ENCODE peak calls at places on chromosome 2, in ten cellular contexts. I is cardiac muscle cell, B is GM23248, U is heart left ventricle, P is DND-41, W is tibial nerve, C is prostate gland, M is neuronal stem cell, V is Caco-2, J is transverse colon. H is an unnamed sample. For H3K4me1, the result is how much of the 10 kb centered on the place peaks cover.

GRCh38 chr2:152620985-152621384 is 96.3 kb downstream of the PRPF40A start:
- DNase-seq in C (no peak), W (no peak), P (no peak), U (no peak), V (no peak), I (no peak), B (no peak), J (no peak), M (no peak), H (no peak)

GRCh38 chr2:202344178-202344577 is 31.9 kb upstream of the BMPR2 start:
- DNase-seq in C (no peak), U (no peak), V (no peak), M (no peak), J (no peak), P (no peak), W (no peak), I (no peak), B (no peak), H (no peak)

GRCh38 chr2:51158236-51158635 is 126.3 kb upstream of the NRXN1 start:
- DNase-seq in W (no peak), P (no peak), I (no peak), B (no peak), C (no peak), U (no peak), J (no peak), M (no peak), V (no peak), H (no peak)

GRCh38 chr2:24920813-24921441 is 890 bp upstream of the ADCY3 start:
- DNase-seq in B (no peak), V (peak), J (no peak), P (no peak), C (no peak), M (no peak), I (no peak), W (no peak), U (no peak), H (no peak)

GRCh38 chr2:68157002-68157401 is 686 bp upstream of the PNO1 start:
- DNase-seq in B (peak), V (no peak), M (no peak), U (no peak), I (no peak), P (no peak), C (peak), J (no peak), W (no peak), H (no peak)

GRCh38 chr2:75707901-75708300 is 2.8 kb downstream of the GCFC2 start:
- DNase-seq in C (no peak), W (no peak), U (no peak), P (no peak), B (peak), J (no peak), I (no peak), V (no peak), M (no peak), H (no peak)

GRCh38 chr2:102632380-102633175 is 13.2 kb downstream of the SLC9A2 start:
- DNase-seq in C (no peak), M (no peak), I (no peak), V (no peak), W (no peak), U (no peak), B (no peak), P (no peak), J (no peak), H (no peak)

GRCh38 chr2:46984642-46985476 is 69.3 kb upstream of the MCFD2 start:
- DNase-seq in I (peak), C (peak), V (no peak), B (peak), P (peak), M (no peak), U (peak), W (peak), J (peak), H (peak)

GRCh38 chr2:227204452-227204851 is 40.0 kb downstream of the COL4A3 start:
- DNase-seq in W (no peak), P (no peak), C (no peak), J (no peak), B (no peak), I (no peak), U (no peak), M (peak), V (no peak), H (no peak)

GRCh38 chr2:220550995-220551702 is 923.7 kb downstream of the SLC4A3 start:
- DNase-seq in V (no peak), U (no peak), B (no peak), C (no peak), I (no peak), J (no peak), P (no peak), M (no peak), W (no peak), H (no peak)

GRCh38 chr2:120401275-120402069 is 55.5 kb downstream of the INHBB start:
- DNase-seq in W (no peak), V (no peak), B (no peak), J (no peak), I (no peak), U (no peak), P (no peak), C (no peak), M (no peak), H (no peak)

GRCh38 chr2:2564300-2565085 is 233.4 kb upstream of the MYT1L start:
- DNase-seq in C (no peak), U (no peak), J (no peak), M (no peak), I (no peak), B (no peak), P (no peak), V (no peak), W (no peak), H (peak)

GRCh38 chr2:84458436-84459027 is 548 bp downstream of the SUCLG1 start:
- DNase-seq in U (peak), B (peak), M (no peak), I (peak), P (no peak), C (peak), W (no peak), J (peak), V (peak), H (peak)

GRCh38 chr2:181627545-181627944 is 29.4 kb downstream of the CERKL start:
- DNase-seq in I (peak), C (no peak), V (no peak), J (no peak), W (no peak), M (no peak), U (no peak), P (no peak), B (peak), H (no peak)

GRCh38 chr2:238790126-238790820 is 57.6 kb upstream of the TWIST2 start:
- DNase-seq in U (no peak), M (no peak), P (no peak), V (no peak), J (no peak), W (no peak), C (no peak), B (peak), I (peak), H (no peak)

GRCh38 chr2:225337183-225337582 is 62.3 kb upstream of the NYAP2 start:
- DNase-seq in C (no peak), B (peak), I (no peak), W (no peak), M (peak), P (no peak), U (no peak), J (no peak), V (no peak), H (no peak)

GRCh38 chr2:41414486-41415230 is 633.2 kb upstream of the PKDCC start:
- DNase-seq in J (no peak), U (peak), W (peak), C (no peak), M (peak), B (peak), I (peak), V (peak), P (no peak), H (no peak)

GRCh38 chr2:227480528-227480927 is 8.6 kb downstream of the AGFG1 start:
- DNase-seq in B (no peak), I (no peak), V (no peak), P (no peak), J (no peak), W (no peak), M (no peak), C (no peak), U (no peak), H (no peak)

GRCh38 chr2:119260636-119261497 is 37.2 kb downstream of the STEAP3 start:
- DNase-seq in I (peak), U (no peak), P (no peak), M (no peak), W (no peak), V (no peak), C (no peak), J (no peak), B (peak), H (no peak)

GRCh38 chr2:118224888-118225264 is 136.6 kb downstream of the INSIG2 start:
- DNase-seq in C (no peak), I (no peak), V (no peak), M (no peak), B (no peak), U (no peak), P (no peak), J (no peak), W (no peak), H (no peak)

GRCh38 chr2:47690132-47690531 is 92.8 kb upstream of the MSH6 start:
- DNase-seq in J (no peak), V (no peak), M (no peak), P (no peak), W (no peak), B (no peak), I (no peak), C (no peak), U (no peak), H (no peak)

GRCh38 chr2:110865188-110865587 is 132.8 kb downstream of the ACOXL start:
- DNase-seq in M (no peak), V (no peak), C (no peak), B (no peak), U (no peak), P (no peak), I (peak), J (peak), W (no peak), H (no peak)

GRCh38 chr2:106953779-106954178 is 67.8 kb upstream of the ST6GAL2 start:
- DNase-seq in J (no peak), C (no peak), V (no peak), I (no peak), M (no peak), U (no peak), P (no peak), B (no peak), W (no peak), H (no peak)

GRCh38 chr2:109721117-109721504 is 73.0 kb upstream of the RGPD5 start:
- DNase-seq in I (no peak), J (no peak), U (no peak), V (no peak), B (no peak), C (peak), P (no peak), M (no peak), W (no peak), H (no peak)

GRCh38 chr2:174931724-174932123 is 73.5 kb downstream of the CHN1 start:
- DNase-seq in B (peak), C (no peak), W (no peak), V (no peak), P (no peak), I (peak), M (no peak), U (no peak), J (no peak), H (no peak)

GRCh38 chr2:109141006-109141600 is 12.1 kb downstream of the SH3RF3 start:
- DNase-seq in I (no peak), B (no peak), C (no peak), U (no peak), V (no peak), J (no peak), P (no peak), M (no peak), W (no peak), H (no peak)

GRCh38 chr2:134290363-134290762 is 36.5 kb downstream of the MGAT5 start:
- DNase-seq in B (no peak), J (no peak), C (no peak), W (no peak), M (no peak), P (peak), U (no peak), I (no peak), V (no peak), H (no peak)
- H3K4me1 ChIP-seq in B (under half), J (under half), C (under half), W (under half), M (under half), P (under half), U (under half), I (under half), V (under half), H (under half)

GRCh38 chr2:179951680-179952079 is 55.4 kb downstream of the CWC22 start:
- DNase-seq in C (no peak), V (no peak), M (no peak), U (no peak), B (no peak), I (no peak), W (no peak), P (no peak), J (no peak), H (no peak)
- H3K4me3 ChIP-seq in C (no peak), V (no peak), M (no peak), U (no peak), B (no peak), I (no peak), W (no peak), P (no peak), J (no peak), H (no peak)

GRCh38 chr2:96899084-96899735 is 29.3 kb upstream of the SEMA4C start:
- DNase-seq in P (no peak), V (no peak), B (peak), C (no peak), J (no peak), M (no peak), U (no peak), I (no peak), W (no peak), H (peak)

GRCh38 chr2:96898636-96899035 is 28.8 kb upstream of the SEMA4C start:
- DNase-seq in C (no peak), U (no peak), W (no peak), M (no peak), B (no peak), V (no peak), J (no peak), P (no peak), I (no peak), H (no peak)

GRCh38 chr2:96898135-96898505 is 28.2 kb upstream of the SEMA4C start:
- DNase-seq in U (no peak), V (no peak), I (no peak), W (no peak), P (no peak), M (no peak), C (no peak), B (no peak), J (no peak), H (peak)

GRCh38 chr2:96895709-96896651 is 26.1 kb upstream of the SEMA4C start:
- DNase-seq in M (no peak), U (no peak), V (no peak), P (peak), I (no peak), C (no peak), B (no peak), J (no peak), W (no peak), H (peak)

GRCh38 chr2:96897491-96898134 is 27.7 kb upstream of the SEMA4C start:
- DNase-seq in M (no peak), P (no peak), V (no peak), C (no peak), J (no peak), B (peak), I (peak), W (no peak), U (no peak), H (no peak)
- H3K4me1 ChIP-seq in M (under half), P (under half), V (under half), C (under half), J (under half), B (under half), I (under half), W (under half), U (under half), H (under half)

DNA sequence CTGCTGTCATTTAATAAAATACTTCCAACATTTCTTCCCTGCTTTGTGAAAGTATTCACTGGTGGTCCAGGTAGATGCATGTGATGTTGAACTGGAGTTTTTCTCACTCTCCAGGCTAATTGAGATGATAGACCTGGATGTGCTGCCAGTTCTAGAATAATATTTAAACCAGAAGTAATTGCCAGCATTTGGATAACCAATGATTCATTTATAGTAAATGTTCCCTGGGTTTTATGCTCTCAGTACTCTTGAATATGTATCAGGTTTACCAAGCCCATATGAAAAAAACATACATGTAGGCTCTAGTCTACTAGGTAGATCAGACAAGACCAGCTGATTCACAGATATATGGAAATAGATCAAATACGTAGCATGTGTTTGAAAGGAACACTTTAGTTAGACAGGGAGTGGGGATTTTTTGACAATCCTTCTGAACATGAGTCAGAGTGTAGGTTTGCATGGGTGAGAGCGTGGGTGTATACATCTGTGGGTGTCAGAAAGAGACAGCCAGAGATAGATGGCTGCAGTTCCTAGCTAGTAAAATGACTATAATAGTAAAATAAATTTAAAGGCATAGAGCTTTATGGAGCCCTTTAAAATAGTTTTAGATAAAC is 115.1 kb downstream of the NAB1 start:
- DNase-seq in M (no peak), B (no peak), J (no peak), V (no peak), W (no peak), U (no peak), I (no peak), P (no peak), C (no peak), H (no peak)
- H3K4me3 ChIP-seq in M (no peak), B (no peak), J (no peak), V (no peak), W (no peak), U (no peak), I (no peak), P (no peak), C (no peak), H (no peak)

DNA sequence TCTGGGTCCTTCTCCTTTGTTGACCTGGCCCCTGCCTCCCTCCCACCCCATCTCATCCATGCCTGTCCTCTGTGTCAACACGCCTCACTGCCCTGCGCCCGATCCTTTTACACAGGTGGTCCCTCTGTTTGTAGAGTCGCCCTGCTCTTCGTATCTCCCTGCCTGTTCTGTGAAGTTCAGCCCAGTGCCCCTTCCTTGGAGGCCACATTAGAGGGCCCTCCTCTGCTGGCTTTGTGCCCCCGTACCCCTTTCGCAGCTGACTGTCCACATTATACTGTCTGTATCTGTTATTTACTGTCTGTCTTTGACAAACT is 25.5 kb downstream of the ASAP2 start:
- DNase-seq in V (no peak), M (no peak), I (no peak), W (no peak), U (no peak), C (no peak), B (no peak), J (no peak), P (no peak), H (no peak)
- H3K4me1 ChIP-seq in V (under half), M (half or more), I (under half), W (under half), U (half or more), C (under half), B (half or more), J (under half), P (under half), H (half or more)

GRCh38 chr2:218367415-218368149 is 10.9 kb downstream of the CATIP start:
- DNase-seq in J (peak), C (peak), W (peak), B (peak), V (peak), M (peak), P (no peak), I (peak), U (peak), H (peak)

GRCh38 chr2:218368150-218368528 is 11.5 kb downstream of the CATIP start:
- DNase-seq in C (no peak), J (no peak), V (no peak), U (no peak), I (no peak), W (no peak), P (no peak), M (no peak), B (no peak), H (no peak)

GRCh38 chr2:218368621-218369153 is 12.0 kb downstream of the CATIP start:
- DNase-seq in B (peak), M (no peak), I (peak), P (no peak), W (no peak), U (peak), V (peak), J (peak), C (peak), H (peak)

GRCh38 chr2:218369374-218369773 is 12.7 kb upstream of the SLC11A1 start:
- DNase-seq in M (no peak), J (no peak), U (no peak), C (no peak), P (no peak), B (no peak), W (no peak), I (no peak), V (no peak), H (peak)

DNA sequence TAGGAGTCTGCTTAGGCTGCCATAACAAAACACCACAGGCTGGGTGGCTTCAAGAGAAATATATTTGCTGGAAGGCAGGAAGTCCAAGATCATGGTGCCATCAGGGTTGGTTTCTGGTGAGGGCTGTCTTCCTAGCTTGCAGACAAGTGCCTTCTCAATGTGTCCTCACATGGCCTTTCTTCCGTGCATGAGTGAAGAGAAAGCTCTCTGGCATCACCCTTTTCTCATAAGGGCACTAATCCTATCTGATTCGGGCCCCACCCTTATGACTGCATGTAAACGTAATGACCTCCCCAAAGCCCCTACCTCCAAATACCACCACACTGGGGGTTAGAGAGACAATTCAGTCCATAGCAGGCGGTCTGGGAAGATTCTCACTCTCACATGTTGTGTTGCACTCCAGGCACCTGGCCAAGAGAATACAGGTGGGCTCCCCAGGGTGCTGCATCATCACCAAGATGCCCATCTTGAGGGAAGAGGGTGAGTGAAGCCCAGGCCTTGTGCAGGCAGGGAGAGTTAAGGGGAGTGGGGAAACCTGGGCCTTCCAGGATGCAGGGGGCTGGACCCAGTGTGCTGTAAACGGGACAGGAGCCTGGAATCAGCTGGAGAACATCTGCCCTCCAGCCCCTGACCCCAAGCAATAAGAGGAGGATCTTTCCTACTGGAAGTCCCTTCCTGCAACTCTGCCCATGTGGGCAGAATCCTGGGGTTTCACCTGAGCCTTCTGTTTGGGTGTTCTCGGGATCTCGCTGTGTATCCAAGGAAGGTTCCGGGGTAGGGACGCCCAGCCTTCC is 10.2 kb downstream of the CATIP start:
- DNase-seq in J (no peak), V (no peak), P (no peak), C (no peak), B (no peak), I (no peak), U (no peak), W (no peak), M (no peak), H (no peak)
- H3K4me3 ChIP-seq in J (peak), V (peak), P (no peak), C (peak), B (peak), I (no peak), U (peak), W (peak), M (peak), H (no peak)

H was measured in thyroid gland.